ENCODE peak calls at places on chromosome 17, in ten cellular contexts. N is adipocyte; U is glutamatergic neuron; W is NCI-H1436; I is upper lobe of left lung; F is psoas muscle; A is neuronal stem cell; Y is activated gamma-delta T cell treated with Interleukin-2 at 50 U/mL for 16 hours; E is CD8-positive, alpha-beta T cell; C is prostate gland. S is an unnamed sample.

GRCh38 chr17:73646409-73647305 is 2.4 kb upstream of the SDK2 start:
- DNase-seq in N (no peak), U (peak), W (peak), I (no peak), F (no peak), A (peak), Y (peak), E (peak), C (no peak), S (no peak)

GRCh38 chr17:74512041-74512440 is 19.2 kb downstream of the CD300LB start:
- DNase-seq in N (no peak), U (no peak), W (no peak), I (no peak), F (peak), A (no peak), Y (no peak), E (no peak), C (no peak), S (no peak)

GRCh38 chr17:70137451-70138230 is 31.7 kb upstream of the KCNJ2 start:
- DNase-seq in N (peak), U (no peak), W (no peak), I (no peak), F (peak), A (no peak), Y (no peak), E (no peak), C (peak), S (no peak)

GRCh38 chr17:37813753-37814152 is 68.9 kb upstream of the HNF1B start:
- DNase-seq in N (peak), U (no peak), W (no peak), I (no peak), F (no peak), A (no peak), Y (no peak), E (no peak), C (no peak), S (no peak)

GRCh38 chr17:27506348-27507218 is 50.3 kb downstream of the KSR1 start:
- DNase-seq in N (no peak), U (no peak), W (no peak), I (no peak), F (no peak), A (no peak), Y (no peak), E (no peak), C (no peak), S (no peak)

GRCh38 chr17:63511331-63511730 is 11.8 kb upstream of the KCNH6 start:
- DNase-seq in N (no peak), U (no peak), W (no peak), I (no peak), F (no peak), A (no peak), Y (no peak), E (no peak), C (no peak), S (no peak)

GRCh38 chr17:34511265-34511664 is 68.1 kb upstream of the TMEM132E start:
- DNase-seq in N (no peak), U (no peak), W (no peak), I (no peak), F (no peak), A (no peak), Y (no peak), E (no peak), C (no peak), S (no peak)

GRCh38 chr17:44345497-44346026 is 460 bp downstream of the GRN start:
- DNase-seq in N (peak), U (peak), W (peak), I (peak), F (no peak), A (peak), Y (peak), E (peak), C (peak), S (no peak)

GRCh38 chr17:238964-239259 is 57.5 kb upstream of the DOC2B start:
- DNase-seq in N (no peak), U (no peak), W (no peak), I (no peak), F (peak), A (no peak), Y (no peak), E (no peak), C (no peak), S (no peak)

S was measured in activated T-cell treated with anti-CD3 and anti-CD28 coated beads for 4 hours.